ENCODE peak calls at places on chromosomes 13 and 19, in four cellular contexts. P, I, N and H are unnamed samples.

GRCh38 chr19:44875666-44876418 is 15.2 kb upstream of the TOMM40 start:
- DNase-seq in P (no peak), N (no peak), I (no peak), H (no peak)

GRCh38 chr19:2495651-2496316 is 19.9 kb downstream of the GADD45B start:
- DNase-seq in N (peak; percentile 73), P (peak; percentile 51), I (peak; percentile 67), H (no peak)

GRCh38 chr19:30162718-30163117 is 209.5 kb upstream of the ZNF536 start:
- DNase-seq in P (no peak), I (no peak), N (no peak), H (no peak)

GRCh38 chr19:38049105-38049649 is 142.2 kb downstream of the SIPA1L3 start:
- DNase-seq in P (no peak), I (no peak), N (no peak), H (peak; percentile 85)

GRCh38 chr13:106586764-106587163 is 18.8 kb upstream of the ARGLU1 start:
- DNase-seq in N (no peak), P (no peak), I (no peak), H (no peak)

GRCh38 chr13:51645154-51645650 is 60.9 kb downstream of the WDFY2 start:
- DNase-seq in I (no peak), P (no peak), N (no peak), H (peak; percentile 68)

GRCh38 chr13:66162470-66162869 is 1067.7 kb downstream of the PCDH9 start:
- DNase-seq in I (no peak), P (no peak), N (no peak), H (no peak)

GRCh38 chr19:38989066-38989605 is 13.6 kb upstream of the FBXO17 start:
- DNase-seq in I (no peak), N (no peak), P (no peak), H (no peak)

GRCh38 chr19:30090476-30090875 is 148.4 kb downstream of the URI1 start:
- DNase-seq in I (peak; percentile 20), P (no peak), N (peak; percentile 19), H (no peak)

GRCh38 chr19:30556230-30556711 is 184.1 kb downstream of the ZNF536 start:
- DNase-seq in P (no peak), I (no peak), N (no peak), H (no peak)

GRCh38 chr19:45960595-45961235 is 12.9 kb downstream of the NOVA2 start:
- DNase-seq in I (no peak), N (no peak), P (no peak), H (no peak)

GRCh38 chr19:38229585-38230073 is 5.6 kb upstream of the DPF1 start:
- DNase-seq in I (peak; percentile 71), N (no peak), P (peak; percentile 68), H (peak; percentile 32)

GRCh38 chr13:27406178-27406939 is 18.1 kb upstream of the GTF3A start:
- DNase-seq in I (no peak), P (no peak), N (no peak), H (peak; percentile 55)

GRCh38 chr13:41681587-41681986 is 224.2 kb downstream of the RGCC start:
- DNase-seq in P (no peak), N (no peak), I (no peak), H (no peak)

GRCh38 chr19:48510421-48511268 is 990 bp downstream of the LMTK3 start:
- DNase-seq in P (peak; percentile 60), I (peak; percentile 71), N (peak; percentile 74), H (peak; percentile 73)

DNA sequence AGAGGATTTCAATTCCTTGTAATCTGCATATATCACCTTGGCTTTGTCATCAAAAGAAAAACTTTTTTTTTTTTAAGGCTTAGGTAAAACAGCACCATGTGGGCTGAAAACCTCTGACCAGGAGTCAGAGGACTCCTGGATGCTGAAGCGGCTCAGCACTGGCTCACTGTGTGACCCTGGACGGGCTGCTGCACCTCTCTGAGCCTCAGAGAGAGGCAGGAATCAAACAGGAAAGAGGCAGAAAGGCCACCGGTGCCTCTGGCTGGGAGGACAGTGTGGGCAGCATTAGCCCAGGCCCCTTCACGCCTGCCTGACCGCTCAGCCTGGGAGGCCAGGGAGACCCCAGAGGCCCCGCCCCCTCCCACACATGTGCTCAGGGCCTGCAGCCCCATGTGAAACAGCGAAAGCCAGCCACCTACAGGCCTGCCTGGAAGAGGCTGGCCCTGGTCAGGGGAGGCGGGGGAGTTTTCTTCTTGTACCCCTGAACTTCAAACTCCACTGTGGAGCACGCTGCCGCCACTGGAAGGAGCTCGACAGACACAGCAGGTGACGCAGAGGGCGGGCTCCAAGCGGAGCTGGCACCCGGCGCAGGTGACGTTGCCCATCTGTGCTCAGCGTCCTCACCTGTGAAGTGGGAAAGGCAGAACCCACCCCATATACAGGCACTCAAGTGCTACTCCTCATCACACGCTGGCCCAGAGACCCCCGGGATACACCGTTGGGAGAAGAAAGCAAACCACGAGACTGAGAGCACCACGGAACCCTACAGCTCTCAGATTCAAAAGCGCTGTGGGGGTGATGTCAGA is 39.7 kb downstream of the MLLT1 start:
- DNase-seq in P (no peak), I (peak; percentile 42), N (peak; percentile 40), H (no peak)
- H3K4me1 ChIP-seq in P (peaks cover 93% of the 10 kb centered on the region), I (no peaks in the 10 kb centered on the region), N (peaks cover 6% of the 10 kb centered on the region), H (peaks cover 8% of the 10 kb centered on the region)

DNA sequence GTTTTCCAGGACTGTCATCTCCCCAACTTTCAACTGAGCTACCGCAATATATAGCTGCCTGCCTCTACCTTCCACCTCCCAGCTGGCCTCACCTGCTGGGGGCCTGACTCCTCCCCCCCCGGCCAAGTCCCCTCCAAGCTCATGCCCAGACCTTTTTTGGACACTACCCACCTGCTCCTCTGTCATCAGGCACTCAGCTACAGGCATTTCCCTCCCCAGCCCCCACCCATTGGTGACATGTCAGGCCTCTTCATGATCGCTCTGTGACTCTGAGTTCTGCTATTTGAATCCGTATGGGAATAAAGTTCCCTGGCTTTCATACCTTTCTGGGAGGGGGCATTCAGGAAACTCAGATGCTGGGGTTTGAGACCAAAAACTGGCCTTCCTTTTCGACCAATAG is 1.8 kb downstream of the PRKACA start:
- DNase-seq in P (no peak), I (no peak), N (no peak), H (no peak)
- H3K4me1 ChIP-seq in P (peaks cover 83% of the 10 kb centered on the region), I (peaks cover 5% of the 10 kb centered on the region), N (peaks cover 46% of the 10 kb centered on the region), H (peaks cover 15% of the 10 kb centered on the region)

DNA sequence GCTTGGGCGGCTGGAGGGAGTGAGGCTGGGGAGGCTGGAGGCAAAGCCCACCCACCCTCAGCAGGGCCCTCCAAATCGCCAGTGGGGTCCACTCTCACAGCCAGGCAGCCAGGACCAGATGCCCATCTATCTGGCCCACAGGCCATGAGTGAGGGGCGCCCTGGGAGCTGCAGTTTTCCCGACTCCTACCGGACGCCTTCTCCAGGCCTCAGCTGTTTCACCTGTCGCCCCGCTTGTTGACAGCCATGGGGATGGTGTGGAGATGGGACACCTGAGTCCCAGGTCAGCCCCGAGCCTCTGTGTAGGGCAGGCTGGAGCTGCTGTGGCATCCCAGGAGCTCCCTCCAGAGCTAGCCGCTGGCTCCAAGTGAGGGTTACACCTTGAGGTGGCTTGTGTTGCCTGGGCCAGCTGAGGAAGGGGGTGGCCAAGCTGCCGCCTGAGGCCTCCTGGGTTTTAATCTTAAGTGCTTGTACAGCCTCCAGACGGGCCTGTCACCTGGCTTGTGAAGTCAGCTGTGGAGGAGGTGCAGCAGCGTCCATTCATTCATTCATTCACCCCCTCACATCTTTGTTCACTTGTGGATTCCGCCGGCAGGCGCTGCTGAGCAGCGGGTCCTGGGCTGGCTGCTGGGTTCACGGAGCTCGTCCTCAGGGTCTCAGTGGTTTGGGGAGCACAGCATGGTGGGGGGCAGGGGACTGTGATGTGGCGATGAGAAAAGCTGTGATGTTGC is 52.0 kb downstream of the COMP start:
- DNase-seq in I (no peak), N (no peak), P (no peak), H (no peak)
- H3K4me1 ChIP-seq in I (peaks cover 7% of the 10 kb centered on the region), N (peaks cover 49% of the 10 kb centered on the region), P (peaks cover 35% of the 10 kb centered on the region), H (no peaks in the 10 kb centered on the region)

GRCh38 chr19:52923782-52924593 is 760 bp upstream of the ZNF888 start:
- DNase-seq in N (peak; percentile 85), P (peak; percentile 45), I (no peak), H (no peak)
- H3K4me1 ChIP-seq in N (peaks cover 13% of the 10 kb centered on the region), P (peaks cover 14% of the 10 kb centered on the region), I (no peaks in the 10 kb centered on the region), H (no peaks in the 10 kb centered on the region)

DNA sequence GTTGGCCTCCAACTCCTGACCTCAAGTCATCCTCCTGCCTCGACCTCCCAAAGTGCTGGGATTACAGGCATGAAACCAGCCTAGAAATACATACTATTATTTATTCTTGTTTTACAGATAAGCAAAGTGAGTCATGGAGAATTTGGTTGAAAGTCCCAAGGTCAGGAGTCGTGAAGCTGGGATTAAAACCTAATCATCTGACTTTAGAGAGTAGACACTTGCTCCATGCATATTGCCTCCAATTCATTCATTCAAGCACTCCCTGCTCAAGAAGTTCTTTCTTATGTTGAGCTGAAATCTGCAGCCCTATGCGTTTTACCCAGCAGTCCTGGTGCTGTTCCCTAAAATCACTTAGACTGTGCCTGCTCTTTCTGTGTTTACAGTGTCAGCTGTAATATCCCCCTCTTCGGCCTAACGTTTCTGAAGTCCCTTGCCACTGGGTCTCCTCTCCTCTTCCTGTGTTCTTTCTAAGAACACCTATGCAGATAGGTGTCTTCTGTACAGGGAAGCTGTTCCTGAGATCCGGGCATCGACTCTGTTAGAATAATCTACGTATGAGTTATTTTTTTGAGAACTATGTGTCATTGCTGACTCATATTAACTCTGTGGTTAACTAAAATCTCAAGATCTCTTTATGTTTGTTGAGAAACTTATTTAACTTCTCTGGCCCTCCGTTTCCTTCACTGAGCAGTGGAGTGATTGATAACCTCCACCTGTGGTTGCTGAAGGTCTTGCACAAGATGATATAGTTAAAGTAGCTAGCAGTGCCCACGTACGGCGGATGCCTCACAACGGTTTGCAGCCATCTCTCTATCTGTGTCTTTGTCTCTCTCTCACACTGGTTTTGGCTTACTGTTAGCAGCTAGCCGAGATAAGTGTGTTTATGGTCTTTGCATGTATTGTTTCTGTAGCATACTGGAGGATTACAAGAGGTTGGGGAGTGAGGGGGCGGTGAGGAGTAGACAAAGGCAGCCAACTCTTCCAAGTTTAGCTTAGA is 4.6 kb downstream of the ALOX5AP start:
- DNase-seq in P (no peak), N (no peak), I (no peak), H (peak; percentile 37)
- H3K4me1 ChIP-seq in P (peaks cover 9% of the 10 kb centered on the region), N (peaks cover 15% of the 10 kb centered on the region), I (no peaks in the 10 kb centered on the region), H (peaks cover 59% of the 10 kb centered on the region)

GRCh38 chr19:6099633-6100032 is 10.7 kb downstream of the RFX2 start:
- DNase-seq in I (no peak), P (no peak), N (no peak), H (no peak)
- H3K4me1 ChIP-seq in I (no peaks in the 10 kb centered on the region), P (peaks cover 64% of the 10 kb centered on the region), N (no peaks in the 10 kb centered on the region), H (peaks cover 4% of the 10 kb centered on the region)

GRCh38 chr13:113029061-113029445 is 60.0 kb downstream of the MCF2L start:
- DNase-seq in I (no peak), N (no peak), P (peak; percentile 3), H (no peak)
- H3K4me1 ChIP-seq in I (no peaks in the 10 kb centered on the region), N (no peaks in the 10 kb centered on the region), P (no peaks in the 10 kb centered on the region), H (no peaks in the 10 kb centered on the region)